ENCODE peak calls at places on chromosomes 1 and 21, in ten cellular contexts. P is gastrocnemius medialis, L is sigmoid colon, X is astrocyte of the cerebellum, Q is lower lobe of right lung, Z is neural progenitor cell, C is PC-3, F is HCT116, B is left ventricle myocardium inferior, V is right lobe of liver. E is an unnamed sample.

GRCh38 chr21:26966360-26966977 is 419 bp downstream of the ADAMTS5 start:
- DNase-seq in P (peak; percentile 21), L (peak; percentile 69), C (no peak), Z (no peak), X (no peak), F (no peak), V (peak; percentile 19), Q (peak; percentile 40), B (no peak), E (no peak)

GRCh38 chr1:227762231-227762911 is 27.1 kb downstream of the SNAP47 start:
- DNase-seq in X (no peak), Z (peak; percentile 93), L (peak; percentile 96), F (peak; percentile 57), P (peak; percentile 85), B (peak; percentile 87), Q (peak; percentile 88), V (peak; percentile 85), C (peak; percentile 97), E (no peak)

GRCh38 chr1:181140398-181140797 is 51.9 kb downstream of the IER5 start:
- DNase-seq in Z (no peak), P (peak; percentile 2), L (peak; percentile 10), X (no peak), V (no peak), B (no peak), Q (no peak), C (peak; percentile 52), F (no peak), E (no peak)

GRCh38 chr1:162389021-162389818 is 7.7 kb downstream of the C1orf226 start:
- DNase-seq in L (no peak), B (no peak), C (peak; percentile 62), F (no peak), V (no peak), P (no peak), Q (no peak), X (peak; percentile 67), Z (peak; percentile 79), E (peak; percentile 65)

GRCh38 chr1:198118136-198118535 is 38.7 kb upstream of the NEK7 start:
- DNase-seq in C (peak; percentile 6), V (no peak), Q (no peak), Z (no peak), B (peak; percentile 66), P (peak; percentile 52), X (peak; percentile 72), F (no peak), L (peak; percentile 81), E (no peak)

GRCh38 chr1:109782514-109782913 is 18.8 kb upstream of the EPS8L3 start:
- DNase-seq in Z (no peak), B (peak; percentile 4), F (no peak), P (no peak), C (no peak), L (peak; percentile 64), X (peak; percentile 74), V (peak; percentile 17), Q (peak; percentile 37), E (no peak)

GRCh38 chr1:52403566-52404115 is 582 bp downstream of the ORC1 start:
- DNase-seq in Q (no peak), L (no peak), V (no peak), X (peak; percentile 33), F (peak; percentile 55), Z (peak; percentile 61), C (peak; percentile 82), P (no peak), B (no peak), E (peak; percentile 33)

GRCh38 chr1:209657140-209657879 is 5.1 kb upstream of the LAMB3 start:
- DNase-seq in Q (no peak), L (no peak), F (peak; percentile 82), C (peak; percentile 99), Z (no peak), P (no peak), B (no peak), V (peak; percentile 75), X (no peak), E (no peak)

GRCh38 chr1:115088871-115089442 is 346 bp downstream of the TSPAN2 start:
- DNase-seq in L (no peak), B (no peak), Q (no peak), V (no peak), P (no peak), Z (no peak), F (no peak), C (peak; percentile 9), X (no peak), E (no peak)

GRCh38 chr1:107141491-107142369 is 891 bp downstream of the NTNG1 start:
- DNase-seq in X (peak; percentile 58), F (peak; percentile 16), B (no peak), C (peak; percentile 82), P (no peak), V (peak; percentile 18), Z (peak; percentile 61), Q (peak; percentile 46), L (no peak), E (peak; percentile 67)

GRCh38 chr1:216562383-216562782 is 139.1 kb upstream of the USH2A start:
- DNase-seq in P (no peak), B (no peak), L (no peak), F (no peak), Q (no peak), X (no peak), Z (peak; percentile 25), V (no peak), C (peak; percentile 24), E (no peak)

GRCh38 chr1:216555653-216556052 is 132.4 kb upstream of the USH2A start:
- DNase-seq in V (no peak), F (no peak), B (no peak), L (no peak), X (no peak), Q (no peak), Z (no peak), P (no peak), C (no peak), E (no peak)

GRCh38 chr1:216559359-216559758 is 136.1 kb upstream of the USH2A start:
- DNase-seq in V (no peak), C (peak; percentile 67), B (no peak), F (no peak), P (no peak), Q (no peak), X (no peak), L (no peak), Z (no peak), E (no peak)

GRCh38 chr1:216563096-216563495 is 139.8 kb upstream of the USH2A start:
- DNase-seq in F (no peak), Q (no peak), C (no peak), Z (no peak), X (no peak), V (no peak), P (no peak), L (no peak), B (no peak), E (no peak)

DNA sequence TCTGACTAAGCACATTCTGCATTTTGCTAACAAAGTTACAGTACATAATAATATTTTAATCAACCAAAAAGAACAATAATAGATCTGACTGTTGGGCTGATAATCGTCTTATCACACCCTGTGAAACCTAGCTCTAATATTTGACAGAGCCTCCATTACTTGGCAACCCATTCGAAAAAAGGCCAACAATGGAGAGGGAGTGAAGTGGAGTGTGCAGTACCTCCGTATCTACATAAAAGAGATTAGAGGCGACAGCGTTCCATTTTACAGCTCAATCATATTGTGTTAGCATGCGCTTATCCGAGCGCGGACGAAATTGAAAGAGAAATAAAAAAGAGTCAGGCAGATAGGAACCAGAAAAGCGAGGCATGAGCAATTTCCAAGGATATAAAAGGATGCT is 137.3 kb upstream of the USH2A start:
- DNase-seq in X (no peak), Z (no peak), L (no peak), B (no peak), C (no peak), V (no peak), Q (no peak), P (no peak), F (no peak), E (no peak)
- H3K4me3 ChIP-seq in X (no peak overlapping the region), Z (no peak overlapping the region), L (no peak overlapping the region), B (peak overlapping the region; percentile 30), C (no peak overlapping the region), V (no peak overlapping the region), Q (no peak overlapping the region), P (no peak overlapping the region), F (no peak overlapping the region), E (no peak overlapping the region)

DNA sequence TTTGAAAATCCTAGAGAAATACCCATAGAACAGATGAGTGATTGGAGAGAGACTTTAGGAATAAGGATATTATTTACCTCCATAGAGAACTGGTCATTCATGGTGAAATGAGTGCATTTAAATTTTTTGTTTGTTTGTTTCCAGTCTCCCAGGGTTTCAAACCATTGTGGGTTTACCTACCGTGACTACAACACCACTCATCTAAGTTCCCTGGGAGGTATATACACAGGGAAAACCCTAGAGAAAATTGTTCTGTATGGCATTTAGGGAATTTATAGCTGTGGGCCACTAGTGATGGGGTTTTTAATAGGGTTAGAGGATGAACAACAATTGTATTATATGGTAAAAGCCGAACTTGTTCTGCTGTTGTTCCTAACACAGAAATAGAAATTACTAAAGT is 109.2 kb downstream of the USP25 start:
- DNase-seq in P (no peak), X (peak; percentile 26), Q (no peak), V (no peak), B (no peak), Z (no peak), L (no peak), C (peak; percentile 78), F (no peak), E (no peak)
- TF ChIP-seq CTCF in P (no peak), X (no peak), Q (no peak), V (no peak), B (no peak), Z (no peak), L (no peak), C (no peak), F (no peak), E (no peak)

GRCh38 chr1:1245840-1246205 is 699 bp downstream of the C1QTNF12 start:
- DNase-seq in V (no peak), Q (no peak), X (no peak), P (no peak), L (no peak), C (no peak), B (no peak), Z (no peak), F (no peak), E (no peak)

GRCh38 chr1:1247341-1247913 is 905 bp upstream of the C1QTNF12 start:
- DNase-seq in Q (no peak), L (no peak), B (no peak), F (no peak), C (no peak), V (no peak), Z (no peak), X (no peak), P (no peak), E (no peak)

GRCh38 chr1:1246230-1246600 is 307 bp downstream of the C1QTNF12 start:
- DNase-seq in Z (no peak), X (no peak), Q (no peak), L (no peak), V (no peak), F (no peak), C (no peak), P (no peak), B (no peak), E (no peak)

GRCh38 chr1:1245178-1245839 is 1.2 kb downstream of the C1QTNF12 start:
- DNase-seq in B (no peak), C (no peak), P (no peak), X (no peak), Q (no peak), V (no peak), L (no peak), Z (peak; percentile 31), F (no peak), E (no peak)

GRCh38 chr1:1246601-1247340 is at the start of gene C1QTNF12:
- DNase-seq in F (no peak), L (no peak), P (no peak), V (no peak), X (no peak), Z (peak; percentile 64), C (no peak), B (no peak), Q (no peak), E (no peak)
- H3K4me3 ChIP-seq in F (no peak within 1 kb of the TSS), L (no peak within 1 kb of the TSS), P (no peak within 1 kb of the TSS), V (no peak within 1 kb of the TSS), X (no peak within 1 kb of the TSS), Z (peak within 1 kb of the TSS; percentile 18), C (no peak within 1 kb of the TSS), B (peak within 1 kb of the TSS; percentile 21), Q (no peak within 1 kb of the TSS), E (no peak within 1 kb of the TSS)

GRCh38 chr1:35112668-35113067 is 33.5 kb downstream of the ZMYM1 start:
- DNase-seq in P (no peak), Z (no peak), X (no peak), L (no peak), Q (no peak), B (no peak), C (peak; percentile 31), F (no peak), V (no peak), E (no peak)
- TF ChIP-seq CTCF in P (no peak), Z (peak; percentile 19), X (peak; percentile 9), L (no peak), Q (no peak), B (no peak), C (peak; percentile 40), F (peak; percentile 41), V (no peak), E (no peak)